ENCODE peak calls at places on chromosomes 1 and 21, in four cellular contexts. K, F, V and U are unnamed samples.

GRCh38 chr1:29920784-29921183 is 684.5 kb downstream of the PTPRU start:
- DNase-seq in K (no peak), F (no peak), V (no peak), U (no peak)

GRCh38 chr1:66266756-66267155 is 267.2 kb upstream of the SGIP1 start:
- DNase-seq in K (no peak), F (no peak), V (no peak), U (no peak)

GRCh38 chr21:16072692-16073091 is 342.9 kb downstream of the USP25 start:
- DNase-seq in K (no peak), F (no peak), V (peak), U (no peak)

GRCh38 chr1:66729130-66729922 is 22.9 kb upstream of the DYNLT5 start:
- DNase-seq in K (no peak), F (peak), V (peak), U (no peak)

GRCh38 chr1:245201827-245202226 is 47.0 kb downstream of the KIF26B start:
- DNase-seq in K (no peak), F (no peak), V (no peak), U (no peak)

GRCh38 chr1:71093938-71094337 is 13.1 kb upstream of the ZRANB2 start:
- DNase-seq in K (no peak), F (no peak), V (no peak), U (no peak)

GRCh38 chr21:45709696-45710268 is 66.3 kb downstream of the PCBP3 start:
- DNase-seq in K (no peak), F (no peak), V (no peak), U (no peak)

GRCh38 chr1:29196863-29197589 is 15.3 kb upstream of the SRSF4 start:
- DNase-seq in K (no peak), F (peak), V (peak), U (no peak)

GRCh38 chr1:26972390-26972789 is 12.1 kb upstream of the KDF1 start:
- DNase-seq in K (no peak), F (no peak), V (no peak), U (no peak)

GRCh38 chr1:205680073-205680851 is at the start of gene SLC45A3:
- DNase-seq in K (no peak), F (no peak), V (peak), U (no peak)

DNA sequence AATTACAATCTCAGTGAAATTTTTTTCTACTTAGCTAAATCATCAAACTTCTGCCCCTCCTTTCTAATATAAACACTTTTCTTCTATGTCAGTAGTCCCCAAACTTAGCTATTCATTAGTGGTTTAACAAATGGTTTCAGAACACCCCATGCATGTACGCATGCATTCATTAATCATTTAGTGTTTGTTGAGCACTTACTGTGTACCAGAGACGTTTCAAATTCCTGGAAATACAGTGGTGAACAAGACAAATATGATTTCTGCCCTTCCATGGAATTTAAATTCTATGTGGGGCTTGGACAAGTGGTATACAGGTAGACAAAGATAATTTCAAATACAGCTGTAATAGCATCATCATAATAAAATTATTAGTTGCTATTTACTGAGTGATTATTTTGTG is 1.5 kb downstream of the ZBTB40 start:
- DNase-seq in K (no peak), F (no peak), V (no peak), U (no peak)
- H3K4me3 ChIP-seq in K (no peak), F (no peak), V (peak), U (no peak)

GRCh38 chr1:230869499-230869898 is 1.2 kb upstream of the C1orf198 start:
- DNase-seq in K (no peak), F (no peak), V (no peak), U (no peak)
- H3K4me3 ChIP-seq in K (peak), F (no peak), V (no peak), U (no peak)

GRCh38 chr1:59831529-59831928 is 16.8 kb downstream of the HOOK1 start:
- DNase-seq in K (no peak), F (peak), V (no peak), U (no peak)
- H3K4me3 ChIP-seq in K (no peak), F (no peak), V (no peak), U (no peak)

GRCh38 chr1:162412002-162412401 is at the start of gene SH2D1B:
- DNase-seq in K (no peak), F (peak), V (peak), U (no peak)

GRCh38 chr1:162404550-162405160 is 7.3 kb downstream of the SH2D1B start:
- DNase-seq in K (no peak), F (peak), V (no peak), U (no peak)

GRCh38 chr1:162407539-162407938 is 4.4 kb downstream of the SH2D1B start:
- DNase-seq in K (no peak), F (no peak), V (no peak), U (no peak)

GRCh38 chr1:162405800-162406199 is 6.1 kb downstream of the SH2D1B start:
- DNase-seq in K (no peak), F (no peak), V (no peak), U (no peak)

GRCh38 chr1:162406811-162407210 is 5.1 kb downstream of the SH2D1B start:
- DNase-seq in K (no peak), F (no peak), V (no peak), U (no peak)
- H3K4me3 ChIP-seq in K (no peak), F (no peak), V (no peak), U (no peak)